ENCODE peak calls at places on chromosomes 6 and 20, in five cellular contexts. L, K, Y, U and D are unnamed samples.

GRCh38 chr20:24357169-24357568 is 112.3 kb upstream of the SYNDIG1 start:
- DNase-seq in K (no peak), Y (no peak), L (no peak), U (no peak), D (no peak)

GRCh38 chr6:33952016-33952415 is 148.2 kb upstream of the MLN start:
- DNase-seq in U (no peak), K (no peak), Y (no peak), L (no peak), D (no peak)

GRCh38 chr6:139020689-139021088 is 7.9 kb upstream of the ABRACL start:
- DNase-seq in Y (no peak), L (no peak), K (no peak), U (no peak), D (no peak)

GRCh38 chr6:3721810-3722209 is 29.7 kb downstream of the PXDC1 start:
- DNase-seq in L (no peak), U (no peak), Y (no peak), K (no peak), D (no peak)

GRCh38 chr6:65545920-65546319 is 161.1 kb downstream of the EYS start:
- DNase-seq in U (no peak), Y (peak; percentile 11), K (no peak), L (no peak), D (no peak)

GRCh38 chr6:100366419-100366818 is 98.3 kb downstream of the SIM1 start:
- DNase-seq in K (no peak), U (no peak), L (no peak), Y (peak; percentile 68), D (peak; percentile 9)

GRCh38 chr6:53494076-53494475 is 50.8 kb downstream of the GCLC start:
- DNase-seq in L (no peak), U (no peak), Y (peak; percentile 41), K (no peak), D (no peak)

GRCh38 chr6:144476286-144476685 is 191.2 kb downstream of the UTRN start:
- DNase-seq in L (no peak), U (no peak), K (no peak), Y (no peak), D (no peak)

GRCh38 chr6:111925296-111925695 is 52.0 kb upstream of the FYN start:
- DNase-seq in L (no peak), K (no peak), U (no peak), Y (peak; percentile 37), D (no peak)

GRCh38 chr6:56594699-56595098 is 48.0 kb downstream of the DST start:
- DNase-seq in K (no peak), L (no peak), U (no peak), Y (no peak), D (no peak)

GRCh38 chr6:87473419-87473903 is 687 bp downstream of the SLC35A1 start:
- DNase-seq in Y (peak; percentile 47), L (peak; percentile 11), U (no peak), K (no peak), D (no peak)

GRCh38 chr20:23255658-23256385 is 94.8 kb upstream of the NXT1 start:
- DNase-seq in K (no peak), U (no peak), Y (peak; percentile 62), L (no peak), D (no peak)

GRCh38 chr20:36311141-36311853 is 5.2 kb downstream of the DLGAP4 start:
- DNase-seq in U (no peak), Y (peak; percentile 7), K (no peak), L (no peak), D (no peak)

GRCh38 chr20:45965169-45966002 is 6.6 kb downstream of the ZNF335 start:
- DNase-seq in Y (no peak), U (no peak), K (no peak), L (no peak), D (no peak)